ENCODE peak calls at places on chromosomes 12 and 14, in ten cellular contexts. M is IMR-90, S is heart left ventricle, Y is thyroid gland, K is tibial nerve, Q is HCT116, D is A549, B is ovary, J is transverse colon, L is spleen. H is an unnamed sample. For H3K9me3, the result is how much of the 10 kb centered on the place peaks cover.

GRCh38 chr14:72649603-72650227 is 244.2 kb downstream of the DPF3 start:
- DNase-seq in D (no peak), L (no peak), K (no peak), Q (no peak), M (no peak), Y (no peak), J (no peak), B (no peak), S (no peak), H (peak)

GRCh38 chr12:112524269-112524668 is 105.5 kb downstream of the PTPN11 start:
- DNase-seq in D (no peak), K (no peak), S (no peak), Q (no peak), Y (no peak), L (no peak), J (no peak), M (no peak), B (no peak), H (no peak)

GRCh38 chr12:64102339-64102738 is 119.8 kb downstream of the KICS2 start:
- DNase-seq in L (no peak), J (no peak), B (no peak), Y (no peak), S (no peak), K (no peak), D (no peak), M (no peak), Q (no peak), H (no peak)

GRCh38 chr12:5685935-5686334 is 254.0 kb downstream of the NTF3 start:
- DNase-seq in Y (no peak), K (no peak), J (no peak), L (no peak), B (no peak), D (no peak), Q (no peak), S (no peak), M (no peak), H (no peak)

GRCh38 chr12:51819851-51820720 is 28.4 kb downstream of the FIGNL2 start:
- DNase-seq in Y (peak), J (peak), B (peak), D (peak), S (no peak), M (no peak), L (no peak), Q (no peak), K (no peak), H (no peak)

GRCh38 chr14:65910108-65910507 is 497.6 kb downstream of the FUT8 start:
- DNase-seq in Q (no peak), M (peak), D (peak), J (no peak), S (no peak), K (no peak), B (no peak), L (no peak), Y (no peak), H (no peak)

GRCh38 chr14:103195828-103196615 is 72.8 kb downstream of the TNFAIP2 start:
- DNase-seq in J (peak), M (no peak), Q (no peak), S (no peak), K (no peak), D (no peak), B (no peak), Y (no peak), L (no peak), H (no peak)

GRCh38 chr12:128807161-128807724 is 16.5 kb downstream of the SLC15A4 start:
- DNase-seq in M (no peak), Y (no peak), S (no peak), L (no peak), J (no peak), B (no peak), Q (no peak), K (no peak), D (no peak), H (no peak)

GRCh38 chr12:51471465-51471864 is 46.8 kb downstream of the SLC4A8 start:
- DNase-seq in S (no peak), M (no peak), K (no peak), D (no peak), J (no peak), B (no peak), L (no peak), Q (no peak), Y (no peak), H (no peak)

GRCh38 chr12:112992541-112993398 is 14.5 kb downstream of the OAS2 start:
- DNase-seq in B (peak), M (peak), L (no peak), Q (peak), D (peak), Y (peak), S (no peak), J (peak), K (peak), H (no peak)

GRCh38 chr14:106211489-106211888 is 685.1 kb downstream of the TMEM121 start:
- DNase-seq in L (no peak), J (no peak), Q (no peak), K (no peak), Y (no peak), B (no peak), M (no peak), S (no peak), D (no peak), H (peak)

GRCh38 chr14:106210650-106211049 is 684.3 kb downstream of the TMEM121 start:
- DNase-seq in Y (no peak), J (no peak), K (no peak), Q (no peak), L (no peak), B (no peak), S (no peak), D (no peak), M (no peak), H (peak)

GRCh38 chr14:106207316-106207715 is 680.9 kb downstream of the TMEM121 start:
- DNase-seq in M (no peak), K (no peak), D (no peak), B (no peak), L (no peak), J (no peak), S (no peak), Y (no peak), Q (no peak), H (no peak)

GRCh38 chr14:106208794-106209193 is 682.4 kb downstream of the TMEM121 start:
- DNase-seq in L (no peak), Q (no peak), D (no peak), M (no peak), J (no peak), S (no peak), Y (no peak), K (no peak), B (no peak), H (peak)

DNA sequence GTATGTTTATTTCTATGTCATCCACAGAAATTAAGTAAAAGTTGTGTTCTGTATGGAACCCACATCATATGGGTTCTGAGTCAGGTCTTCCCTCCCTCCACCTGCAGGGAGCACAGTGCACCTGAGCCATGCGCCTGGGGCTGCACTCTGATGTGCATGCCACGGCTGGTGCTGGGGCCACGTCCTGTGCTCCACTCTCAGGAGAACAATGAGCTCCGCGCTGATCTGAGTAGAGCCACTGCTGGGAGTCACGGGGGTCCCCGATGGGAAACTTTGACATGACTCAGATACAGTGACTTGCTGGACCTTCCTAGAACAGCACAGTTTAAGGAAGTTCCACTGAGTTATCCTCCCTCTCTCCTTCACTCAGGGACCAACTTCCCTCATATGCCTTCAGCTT is 683.4 kb downstream of the TMEM121 start:
- DNase-seq in L (no peak), B (no peak), K (no peak), Y (no peak), D (no peak), Q (no peak), J (no peak), S (no peak), M (no peak), H (peak)
- TF ChIP-seq CTCF in L (no peak), B (no peak), K (no peak), Y (no peak), D (no peak), Q (no peak), J (no peak), S (no peak), M (no peak), H (no peak)

GRCh38 chr14:95025941-95026340 is 131.4 kb downstream of the DICER1 start:
- DNase-seq in S (no peak), Q (no peak), Y (no peak), D (no peak), J (no peak), L (no peak), B (no peak), M (no peak), K (no peak), H (peak)

GRCh38 chr14:95023886-95024285 is 133.4 kb downstream of the DICER1 start:
- DNase-seq in Q (no peak), D (no peak), B (no peak), K (no peak), S (no peak), J (no peak), M (peak), L (no peak), Y (no peak), H (peak)

GRCh38 chr14:95025218-95025617 is 132.1 kb downstream of the DICER1 start:
- DNase-seq in J (no peak), L (no peak), M (no peak), Q (no peak), B (no peak), Y (no peak), K (no peak), D (no peak), S (no peak), H (peak)

GRCh38 chr14:95024380-95024779 is 132.9 kb downstream of the DICER1 start:
- DNase-seq in K (no peak), D (no peak), S (no peak), L (no peak), Q (no peak), B (no peak), Y (no peak), J (no peak), M (no peak), H (peak)

GRCh38 chr14:95026851-95027463 is 130.4 kb downstream of the DICER1 start:
- DNase-seq in B (no peak), J (no peak), S (no peak), M (no peak), K (no peak), Q (no peak), L (no peak), Y (no peak), D (no peak), H (peak)
- TF ChIP-seq POLR2A in B (no peak), J (no peak), S (no peak), M (no peak), K (no peak), Q (no peak), L (no peak), Y (no peak), D (no peak), H (no peak)

DNA sequence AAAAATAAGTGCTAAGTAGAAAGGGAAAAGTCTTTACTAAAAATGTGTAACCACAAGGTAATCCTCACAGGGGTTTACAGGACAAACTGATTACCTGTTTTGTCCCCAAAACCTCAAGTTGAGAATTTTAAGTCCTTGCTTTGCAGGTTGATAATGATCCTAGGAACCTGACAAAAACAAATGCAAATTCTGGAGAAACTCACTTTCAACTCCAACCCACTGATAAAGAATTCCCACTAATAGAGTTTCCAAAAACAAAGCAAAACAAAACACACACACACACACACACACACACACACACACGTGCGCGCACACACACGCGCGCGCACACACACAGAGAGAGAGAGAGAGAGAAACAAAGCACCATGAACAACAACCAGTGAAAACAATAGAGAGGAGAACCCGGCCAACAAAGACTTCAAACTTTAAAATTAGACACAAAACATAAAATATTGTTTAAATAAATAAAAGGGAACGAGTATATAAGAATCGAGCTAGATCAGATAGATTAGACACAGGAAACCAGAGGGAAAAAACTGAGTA is 187.0 kb upstream of the FOXN3 start:
- DNase-seq in B (no peak), D (no peak), Q (no peak), Y (no peak), J (no peak), L (no peak), M (no peak), K (no peak), S (no peak), H (no peak)
- H3K9me3 ChIP-seq in B (under half), D (under half), Q (under half), Y (under half), J (under half), L (under half), M (under half), K (under half), S (under half), H (under half)

GRCh38 chr12:94145231-94145979 is 3.0 kb upstream of the PLXNC1 start:
- DNase-seq in M (peak), D (peak), L (no peak), J (no peak), S (no peak), K (no peak), Q (peak), Y (peak), B (peak), H (no peak)
- TF ChIP-seq CTCF in M (peak), D (peak), L (no peak), J (no peak), S (peak), K (peak), Q (peak), Y (peak), B (peak), H (peak)